ENCODE peak calls at places on chromosomes 6 and 20, in nine cellular contexts. F, Q, Y, M, P, R, W, L and S are unnamed samples. For H3K36me3, the result is how much of the 10 kb centered on the place peaks cover.

GRCh38 chr6:139943391-139943790 is 568.9 kb upstream of the CITED2 start:
- DNase-seq in Q (no peak), F (no peak), Y (no peak), W (no peak), L (no peak), M (peak), R (no peak), P (no peak), S (no peak)

GRCh38 chr20:36275441-36276189 is 30.5 kb upstream of the DLGAP4 start:
- DNase-seq in P (no peak), L (peak), Q (no peak), W (no peak), F (no peak), R (no peak), Y (no peak), M (no peak), S (peak)

GRCh38 chr6:9851541-9852380 is 563.1 kb downstream of the TFAP2A start:
- DNase-seq in L (no peak), F (no peak), W (no peak), P (no peak), M (peak), Q (peak), R (peak), Y (peak), S (no peak)

GRCh38 chr6:109893606-109894005 is 84.5 kb upstream of the GPR6 start:
- DNase-seq in W (no peak), Y (no peak), M (no peak), F (no peak), L (no peak), R (no peak), Q (no peak), P (no peak), S (no peak)

GRCh38 chr6:134602123-134602522 is 284.2 kb upstream of the SGK1 start:
- DNase-seq in R (no peak), P (no peak), W (no peak), Y (peak), L (no peak), F (no peak), M (no peak), Q (no peak), S (no peak)

GRCh38 chr20:63641146-63641791 is 12.0 kb downstream of the STMN3 start:
- DNase-seq in R (no peak), W (no peak), F (peak), L (no peak), Q (no peak), P (peak), M (no peak), Y (no peak), S (peak)

GRCh38 chr6:90811596-90812226 is 224.8 kb upstream of the MAP3K7 start:
- DNase-seq in L (no peak), F (no peak), M (no peak), W (no peak), Y (no peak), R (no peak), P (no peak), Q (no peak), S (no peak)

GRCh38 chr6:1082040-1082935 is 229.6 kb upstream of the FOXQ1 start:
- DNase-seq in R (no peak), Y (no peak), F (no peak), W (no peak), Q (no peak), P (no peak), L (no peak), M (no peak), S (no peak)

GRCh38 chr6:38997128-38997761 is 51.3 kb upstream of the GLP1R start:
- DNase-seq in Y (no peak), W (no peak), M (peak), R (no peak), L (no peak), Q (peak), P (peak), F (no peak), S (no peak)

GRCh38 chr20:60455272-60455671 is 497.0 kb downstream of the CDH26 start:
- DNase-seq in M (no peak), Y (no peak), L (no peak), F (no peak), P (no peak), R (no peak), W (no peak), Q (no peak), S (no peak)

GRCh38 chr6:34232901-34233300 is 3.8 kb upstream of the HMGA1 start:
- DNase-seq in M (no peak), Q (no peak), F (peak), P (no peak), R (no peak), W (peak), L (no peak), Y (no peak), S (no peak)

GRCh38 chr6:111857674-111858337 is 15.4 kb downstream of the FYN start:
- DNase-seq in F (no peak), Y (no peak), W (no peak), Q (no peak), M (no peak), R (no peak), P (no peak), L (no peak), S (no peak)

GRCh38 chr20:46084805-46085792 is 4.7 kb downstream of the NCOA5 start:
- DNase-seq in Y (no peak), Q (no peak), R (no peak), L (no peak), M (peak), F (no peak), W (no peak), P (no peak), S (no peak)

GRCh38 chr6:100460650-100461204 is 4.0 kb downstream of the SIM1 start:
- DNase-seq in Y (no peak), M (peak), L (no peak), R (no peak), W (no peak), Q (peak), P (no peak), F (no peak), S (no peak)

GRCh38 chr6:73121421-73121993 is 103.8 kb downstream of the KHDC1L start:
- DNase-seq in W (no peak), Y (no peak), P (no peak), L (no peak), M (peak), Q (no peak), F (no peak), R (no peak), S (no peak)

GRCh38 chr20:1635291-1635979 is 15.6 kb upstream of the SIRPB1 start:
- DNase-seq in W (no peak), Q (no peak), L (no peak), R (no peak), Y (no peak), F (no peak), P (no peak), M (no peak), S (no peak)

GRCh38 chr20:9945406-9945805 is 89.4 kb upstream of the ANKEF1 start:
- DNase-seq in Y (no peak), P (no peak), W (no peak), F (no peak), R (no peak), Q (peak), M (peak), L (no peak), S (no peak)

DNA sequence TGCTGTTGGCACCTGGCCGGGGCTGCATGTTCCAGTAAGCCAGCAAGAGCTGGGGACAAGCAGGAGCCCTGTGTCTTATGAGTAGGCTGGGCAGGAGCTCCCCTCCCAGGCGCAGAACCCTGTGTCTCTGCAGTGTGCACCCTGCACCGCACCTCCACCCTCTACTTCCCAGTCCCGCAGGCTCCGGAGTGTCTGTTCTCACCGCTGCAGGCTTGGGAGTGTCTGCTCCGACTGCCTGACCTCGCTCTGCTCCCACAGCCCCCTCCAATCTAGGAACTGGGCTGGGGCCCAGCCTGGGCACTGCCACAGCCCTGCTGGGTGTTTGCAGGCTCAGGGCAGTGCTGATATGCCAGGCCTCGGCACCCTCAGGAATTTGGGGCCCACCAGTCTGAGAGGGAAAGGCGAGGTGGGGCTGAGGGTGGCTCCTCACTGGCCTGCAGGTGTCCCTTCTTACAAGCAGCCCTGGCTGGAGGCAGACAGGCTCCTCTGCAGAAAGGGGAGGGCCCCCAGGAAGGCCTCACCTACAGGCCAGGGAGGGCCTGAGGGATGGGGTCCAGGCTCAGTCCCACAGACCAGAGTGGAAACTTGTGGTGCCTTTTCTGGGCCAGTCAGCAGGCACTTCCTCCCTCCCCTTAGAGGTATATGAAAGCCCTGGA is 871.6 kb upstream of the GJE1 start:
- DNase-seq in L (no peak), M (no peak), F (peak), Q (no peak), Y (no peak), W (no peak), P (no peak), R (no peak), S (no peak)
- TF ChIP-seq CTCF in L (no peak), M (no peak), F (no peak), Q (no peak), Y (no peak), W (no peak), P (no peak), R (no peak), S (no peak)

GRCh38 chr6:31956796-31957195 is 2.0 kb downstream of the NELFE start:
- DNase-seq in F (peak), Q (no peak), P (no peak), W (no peak), M (no peak), R (no peak), L (no peak), Y (no peak), S (no peak)

GRCh38 chr6:31949926-31950548 is 4.1 kb downstream of the CFB start:
- DNase-seq in W (no peak), R (no peak), Y (no peak), F (no peak), M (no peak), P (no peak), Q (no peak), L (no peak), S (no peak)

GRCh38 chr6:31952140-31952805 is 6.4 kb downstream of the CFB start:
- DNase-seq in Q (peak), M (peak), R (no peak), Y (peak), F (peak), P (peak), W (no peak), L (peak), S (no peak)

GRCh38 chr6:31954511-31954910 is 4.3 kb downstream of the NELFE start:
- DNase-seq in F (peak), P (no peak), Y (no peak), Q (no peak), M (no peak), L (no peak), W (no peak), R (no peak), S (no peak)

GRCh38 chr6:31952890-31953289 is 5.9 kb downstream of the NELFE start:
- DNase-seq in P (no peak), W (no peak), F (peak), Y (no peak), R (no peak), L (no peak), M (no peak), Q (no peak), S (no peak)
- H3K36me3 ChIP-seq in P (under half), W (half or more), F (under half), Y (under half), R (under half), L (under half), M (half or more), Q (under half), S (half or more)

DNA sequence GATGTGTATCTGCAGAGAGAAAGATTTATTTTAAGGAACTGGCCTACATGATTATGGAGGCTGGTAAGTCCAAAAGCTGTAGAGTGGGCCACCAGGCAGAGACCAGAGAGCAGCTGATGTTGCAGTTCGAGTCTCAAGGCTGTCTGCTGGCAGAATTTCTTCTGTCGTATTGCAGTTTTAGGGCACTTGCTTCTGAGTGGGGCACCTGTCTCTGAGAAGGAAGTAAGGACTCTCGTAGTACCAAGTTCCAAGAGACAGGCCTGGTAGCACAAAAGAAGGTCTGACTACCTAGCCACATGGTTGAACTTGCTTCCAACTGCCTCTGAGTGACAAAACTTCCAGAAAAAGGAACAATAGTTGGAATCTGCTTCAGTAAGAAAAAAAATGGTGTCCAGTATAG is 12.0 kb upstream of the IFNGR1 start:
- DNase-seq in Q (no peak), R (no peak), Y (no peak), M (no peak), P (no peak), W (no peak), F (no peak), L (no peak), S (no peak)
- TF ChIP-seq CTCF in Q (no peak), R (no peak), Y (no peak), M (no peak), P (no peak), W (no peak), F (no peak), L (no peak), S (no peak)

GRCh38 chr6:42860031-42860430 is 19.4 kb upstream of the RPL7L1 start:
- DNase-seq in W (no peak), Q (no peak), L (no peak), Y (no peak), M (no peak), R (no peak), P (no peak), F (no peak), S (no peak)

GRCh38 chr6:42864602-42865001 is 14.8 kb upstream of the RPL7L1 start:
- DNase-seq in F (no peak), M (no peak), Y (no peak), P (no peak), W (no peak), Q (no peak), L (no peak), R (no peak), S (peak)

DNA sequence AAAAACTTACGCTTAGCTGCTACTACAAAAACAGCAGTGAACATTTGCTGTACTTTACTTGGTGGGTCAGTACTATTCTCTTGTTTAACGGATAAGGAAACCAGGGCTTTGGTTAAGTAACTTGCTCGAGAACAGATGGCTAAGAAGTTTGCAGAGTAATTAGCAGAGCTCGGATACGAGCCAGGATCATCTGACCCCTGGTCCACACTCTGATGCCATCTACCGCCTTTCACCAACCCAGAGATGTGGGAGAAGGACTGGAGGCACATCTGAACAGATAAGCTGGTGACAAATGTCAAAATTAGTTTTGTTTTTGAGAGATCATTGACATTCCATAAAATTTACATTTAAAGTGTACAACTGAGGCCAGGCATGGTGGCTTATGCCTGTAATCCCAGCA is 18.9 kb upstream of the RPL7L1 start:
- DNase-seq in R (no peak), L (no peak), W (no peak), Q (no peak), P (no peak), M (no peak), F (no peak), Y (no peak), S (no peak)
- H3K36me3 ChIP-seq in R (under half), L (under half), W (half or more), Q (under half), P (half or more), M (under half), F (under half), Y (under half), S (half or more)

GRCh38 chr6:16624631-16625299 is 136.5 kb downstream of the ATXN1 start:
- DNase-seq in Q (no peak), R (no peak), F (no peak), W (no peak), M (no peak), P (no peak), L (no peak), Y (no peak), S (no peak)

GRCh38 chr6:16623029-16623653 is 138.1 kb downstream of the ATXN1 start:
- DNase-seq in Q (no peak), F (no peak), Y (no peak), M (no peak), P (no peak), W (no peak), R (no peak), L (no peak), S (no peak)

GRCh38 chr6:16622193-16622592 is 139.1 kb downstream of the ATXN1 start:
- DNase-seq in P (no peak), F (no peak), Y (no peak), M (no peak), W (no peak), R (no peak), Q (no peak), L (no peak), S (no peak)

GRCh38 chr6:16625319-16626240 is 135.7 kb downstream of the ATXN1 start:
- DNase-seq in L (no peak), Q (no peak), Y (no peak), W (no peak), F (no peak), M (no peak), R (no peak), P (no peak), S (no peak)

DNA sequence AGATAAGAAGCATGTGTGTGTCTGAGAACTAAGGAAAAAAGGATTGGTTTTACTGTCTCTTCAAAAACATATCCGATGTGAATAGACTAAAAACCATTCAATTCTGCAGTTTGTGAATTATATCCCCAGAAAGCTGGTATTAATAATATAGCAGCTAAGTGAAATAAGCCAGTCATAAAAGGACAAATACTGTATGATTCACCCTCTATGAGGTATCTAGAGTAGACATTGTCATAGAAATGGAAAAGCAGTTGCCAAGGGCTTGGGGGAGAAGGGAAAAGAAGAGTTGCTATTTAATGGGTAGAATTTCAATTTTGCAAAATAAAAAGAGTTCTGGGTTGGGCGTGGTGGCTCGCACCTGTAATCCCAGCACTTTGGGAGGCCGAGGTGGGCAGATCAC is 137.5 kb downstream of the ATXN1 start:
- DNase-seq in L (no peak), F (no peak), Q (no peak), W (no peak), Y (no peak), R (no peak), P (no peak), M (no peak), S (no peak)
- TF ChIP-seq CTCF in L (no peak), F (no peak), Q (no peak), W (no peak), Y (no peak), R (no peak), P (no peak), M (no peak), S (no peak)